ENCODE peak calls at places on chromosomes 3 and 15, in seven cellular contexts. One of them, this sample, is unnamed.

GRCh38 chr3:69425249-69425648 is 39.4 kb upstream of the FRMD4B start:
- DNase-seq in endothelial cell: peak
- DNase-seq in fibroblast of the aortic adventitia: peak
- DNase-seq in uterus: no peak
- DNase-seq in fibroblast of mammary gland: peak
- DNase-seq in cerebellum: no peak
- DNase-seq in stimulated activated CD8-positive, alpha-beta memory T cell treated with anti-CD3 and anti-CD28 coated beads, Interleukin-15, amount 100 ng/mL, for 1 hour: no peak
- DNase-seq in this sample: peak

GRCh38 chr15:100808691-100809090 is 70.9 kb upstream of the ALDH1A3 start:
- DNase-seq in endothelial cell: no peak
- DNase-seq in fibroblast of the aortic adventitia: no peak
- DNase-seq in uterus: no peak
- DNase-seq in fibroblast of mammary gland: no peak
- DNase-seq in cerebellum: no peak
- DNase-seq in stimulated activated CD8-positive, alpha-beta memory T cell treated with anti-CD3 and anti-CD28 coated beads, Interleukin-15, amount 100 ng/mL, for 1 hour: no peak
- DNase-seq in this sample: no peak

GRCh38 chr15:33565099-33565498 is 254.3 kb downstream of the RYR3 start:
- DNase-seq in endothelial cell: no peak
- DNase-seq in fibroblast of the aortic adventitia: peak
- DNase-seq in uterus: no peak
- DNase-seq in fibroblast of mammary gland: peak
- DNase-seq in cerebellum: no peak
- DNase-seq in stimulated activated CD8-positive, alpha-beta memory T cell treated with anti-CD3 and anti-CD28 coated beads, Interleukin-15, amount 100 ng/mL, for 1 hour: no peak
- DNase-seq in this sample: no peak

GRCh38 chr3:160564205-160564922 is 1.0 kb downstream of the KPNA4 start:
- DNase-seq in endothelial cell: peak
- DNase-seq in fibroblast of the aortic adventitia: no peak
- DNase-seq in uterus: no peak
- DNase-seq in fibroblast of mammary gland: no peak
- DNase-seq in cerebellum: no peak
- DNase-seq in stimulated activated CD8-positive, alpha-beta memory T cell treated with anti-CD3 and anti-CD28 coated beads, Interleukin-15, amount 100 ng/mL, for 1 hour: no peak
- DNase-seq in this sample: no peak

GRCh38 chr3:27789420-27789819 is 67.3 kb upstream of the EOMES start:
- DNase-seq in endothelial cell: no peak
- DNase-seq in fibroblast of the aortic adventitia: no peak
- DNase-seq in uterus: no peak
- DNase-seq in fibroblast of mammary gland: no peak
- DNase-seq in cerebellum: no peak
- DNase-seq in stimulated activated CD8-positive, alpha-beta memory T cell treated with anti-CD3 and anti-CD28 coated beads, Interleukin-15, amount 100 ng/mL, for 1 hour: no peak
- DNase-seq in this sample: no peak

GRCh38 chr15:49492834-49493233 is 69.8 kb downstream of the FGF7 start:
- DNase-seq in endothelial cell: no peak
- DNase-seq in fibroblast of the aortic adventitia: peak
- DNase-seq in uterus: no peak
- DNase-seq in fibroblast of mammary gland: peak
- DNase-seq in cerebellum: no peak
- DNase-seq in stimulated activated CD8-positive, alpha-beta memory T cell treated with anti-CD3 and anti-CD28 coated beads, Interleukin-15, amount 100 ng/mL, for 1 hour: no peak
- DNase-seq in this sample: no peak

GRCh38 chr3:100893590-100893989 is 99.6 kb downstream of the ABI3BP start:
- DNase-seq in endothelial cell: peak
- DNase-seq in fibroblast of the aortic adventitia: peak
- DNase-seq in uterus: no peak
- DNase-seq in fibroblast of mammary gland: peak
- DNase-seq in cerebellum: no peak
- DNase-seq in stimulated activated CD8-positive, alpha-beta memory T cell treated with anti-CD3 and anti-CD28 coated beads, Interleukin-15, amount 100 ng/mL, for 1 hour: no peak
- DNase-seq in this sample: peak

GRCh38 chr3:159645874-159646273 is 342.8 kb upstream of the IL12A start:
- DNase-seq in endothelial cell: no peak
- DNase-seq in fibroblast of the aortic adventitia: peak
- DNase-seq in uterus: no peak
- DNase-seq in fibroblast of mammary gland: peak
- DNase-seq in cerebellum: no peak
- DNase-seq in stimulated activated CD8-positive, alpha-beta memory T cell treated with anti-CD3 and anti-CD28 coated beads, Interleukin-15, amount 100 ng/mL, for 1 hour: no peak
- DNase-seq in this sample: no peak

GRCh38 chr3:143597774-143598652 is 250.3 kb downstream of the SLC9A9 start:
- DNase-seq in endothelial cell: no peak
- DNase-seq in fibroblast of the aortic adventitia: no peak
- DNase-seq in uterus: no peak
- DNase-seq in fibroblast of mammary gland: no peak
- DNase-seq in cerebellum: no peak
- DNase-seq in stimulated activated CD8-positive, alpha-beta memory T cell treated with anti-CD3 and anti-CD28 coated beads, Interleukin-15, amount 100 ng/mL, for 1 hour: no peak
- DNase-seq in this sample: no peak

GRCh38 chr3:102673271-102674115 is 238.7 kb downstream of the ZPLD1 start:
- DNase-seq in endothelial cell: peak
- DNase-seq in fibroblast of the aortic adventitia: peak
- DNase-seq in uterus: peak
- DNase-seq in fibroblast of mammary gland: peak
- DNase-seq in cerebellum: peak
- DNase-seq in stimulated activated CD8-positive, alpha-beta memory T cell treated with anti-CD3 and anti-CD28 coated beads, Interleukin-15, amount 100 ng/mL, for 1 hour: peak
- DNase-seq in this sample: peak

GRCh38 chr3:147113293-147114045 is 292.9 kb downstream of the ZIC4 start:
- DNase-seq in endothelial cell: no peak
- DNase-seq in fibroblast of the aortic adventitia: peak
- DNase-seq in uterus: no peak
- DNase-seq in fibroblast of mammary gland: peak
- DNase-seq in cerebellum: no peak
- DNase-seq in stimulated activated CD8-positive, alpha-beta memory T cell treated with anti-CD3 and anti-CD28 coated beads, Interleukin-15, amount 100 ng/mL, for 1 hour: no peak
- DNase-seq in this sample: no peak

GRCh38 chr15:70195808-70196304 is 98.1 kb upstream of the TLE3 start:
- DNase-seq in endothelial cell: no peak
- DNase-seq in fibroblast of the aortic adventitia: peak
- DNase-seq in uterus: peak
- DNase-seq in fibroblast of mammary gland: peak
- DNase-seq in cerebellum: peak
- DNase-seq in stimulated activated CD8-positive, alpha-beta memory T cell treated with anti-CD3 and anti-CD28 coated beads, Interleukin-15, amount 100 ng/mL, for 1 hour: no peak
- DNase-seq in this sample: no peak

GRCh38 chr3:14391033-14391432 is 11.4 kb upstream of the SLC6A6 start:
- DNase-seq in endothelial cell: no peak
- DNase-seq in fibroblast of the aortic adventitia: peak
- DNase-seq in uterus: peak
- DNase-seq in fibroblast of mammary gland: peak
- DNase-seq in cerebellum: peak
- DNase-seq in stimulated activated CD8-positive, alpha-beta memory T cell treated with anti-CD3 and anti-CD28 coated beads, Interleukin-15, amount 100 ng/mL, for 1 hour: no peak
- DNase-seq in this sample: no peak

GRCh38 chr15:89071471-89071870 is 16.8 kb upstream of the ABHD2 start:
- DNase-seq in endothelial cell: no peak
- DNase-seq in fibroblast of the aortic adventitia: no peak
- DNase-seq in uterus: no peak
- DNase-seq in fibroblast of mammary gland: no peak
- DNase-seq in cerebellum: no peak
- DNase-seq in stimulated activated CD8-positive, alpha-beta memory T cell treated with anti-CD3 and anti-CD28 coated beads, Interleukin-15, amount 100 ng/mL, for 1 hour: no peak
- DNase-seq in this sample: no peak

GRCh38 chr3:196144383-196145105 is 62.7 kb upstream of the TFRC start:
- DNase-seq in endothelial cell: no peak
- DNase-seq in fibroblast of the aortic adventitia: peak
- DNase-seq in uterus: no peak
- DNase-seq in fibroblast of mammary gland: peak
- DNase-seq in cerebellum: no peak
- DNase-seq in stimulated activated CD8-positive, alpha-beta memory T cell treated with anti-CD3 and anti-CD28 coated beads, Interleukin-15, amount 100 ng/mL, for 1 hour: no peak
- DNase-seq in this sample: no peak

GRCh38 chr3:13389378-13389777 is 30.7 kb downstream of the NUP210 start:
- DNase-seq in endothelial cell: no peak
- DNase-seq in fibroblast of the aortic adventitia: no peak
- DNase-seq in uterus: no peak
- DNase-seq in fibroblast of mammary gland: no peak
- DNase-seq in cerebellum: no peak
- DNase-seq in stimulated activated CD8-positive, alpha-beta memory T cell treated with anti-CD3 and anti-CD28 coated beads, Interleukin-15, amount 100 ng/mL, for 1 hour: no peak
- DNase-seq in this sample: no peak

GRCh38 chr3:190644766-190645165 is 130.9 kb downstream of the IL1RAP start:
- DNase-seq in endothelial cell: no peak
- DNase-seq in fibroblast of the aortic adventitia: peak
- DNase-seq in uterus: no peak
- DNase-seq in fibroblast of mammary gland: peak
- DNase-seq in cerebellum: no peak
- DNase-seq in stimulated activated CD8-positive, alpha-beta memory T cell treated with anti-CD3 and anti-CD28 coated beads, Interleukin-15, amount 100 ng/mL, for 1 hour: no peak
- DNase-seq in this sample: no peak

GRCh38 chr3:152428577-152428976 is 159.8 kb downstream of the MBNL1 start:
- DNase-seq in endothelial cell: no peak
- DNase-seq in fibroblast of the aortic adventitia: no peak
- DNase-seq in uterus: no peak
- DNase-seq in fibroblast of mammary gland: no peak
- DNase-seq in cerebellum: no peak
- DNase-seq in stimulated activated CD8-positive, alpha-beta memory T cell treated with anti-CD3 and anti-CD28 coated beads, Interleukin-15, amount 100 ng/mL, for 1 hour: no peak
- DNase-seq in this sample: no peak

This sample was measured in WTC11.